ENCODE peak calls at places on chromosomes 6 and 20, in five cellular contexts. W is H1, Z is K562, T is HepG2, A is GM12878. X is an unnamed sample.

GRCh38 chr20:40750541-40750940 is 61.5 kb upstream of the MAFB start:
- DNase-seq in W (no peak), Z (no peak), T (no peak), A (no peak), X (no peak)

GRCh38 chr20:37223053-37223452 is 38.6 kb downstream of the GHRH start:
- DNase-seq in W (no peak), Z (peak), T (no peak), A (no peak), X (no peak)

GRCh38 chr6:37365791-37366190 is 12.0 kb downstream of the RNF8 start:
- DNase-seq in W (no peak), Z (peak), T (peak), A (no peak), X (no peak)

GRCh38 chr6:75852721-75853120 is 103.7 kb downstream of the MYO6 start:
- DNase-seq in W (no peak), Z (peak), T (no peak), A (no peak), X (no peak)

GRCh38 chr6:23980965-23981364 is 145.1 kb upstream of the NRSN1 start:
- DNase-seq in W (no peak), Z (no peak), T (no peak), A (no peak), X (no peak)

GRCh38 chr6:54716869-54717268 is 129.7 kb upstream of the FAM83B start:
- DNase-seq in W (no peak), Z (no peak), T (no peak), A (no peak), X (no peak)

GRCh38 chr20:33317424-33318095 is 34.5 kb downstream of the BPIFB1 start:
- DNase-seq in W (no peak), Z (no peak), T (no peak), A (no peak), X (no peak)

GRCh38 chr6:160222491-160222890 is 36.1 kb downstream of the SLC22A2 start:
- DNase-seq in W (no peak), Z (no peak), T (no peak), A (no peak), X (no peak)

GRCh38 chr6:145714731-145715130 is 20.6 kb downstream of the EPM2A start:
- DNase-seq in W (no peak), Z (no peak), T (no peak), A (no peak), X (no peak)

GRCh38 chr6:162273986-162274385 is 453.6 kb downstream of the PRKN start:
- DNase-seq in W (no peak), Z (no peak), T (no peak), A (no peak), X (no peak)

GRCh38 chr6:152184573-152185157 is 377.2 kb downstream of the ESR1 start:
- DNase-seq in W (no peak), Z (no peak), T (no peak), A (no peak), X (no peak)

GRCh38 chr6:157025459-157025858 is 248.3 kb downstream of the ARID1B start:
- DNase-seq in W (no peak), Z (no peak), T (peak), A (no peak), X (no peak)

GRCh38 chr20:6178537-6178936 is 55.7 kb upstream of the FERMT1 start:
- DNase-seq in W (no peak), Z (peak), T (peak), A (no peak), X (peak)

GRCh38 chr6:145875496-145876244 is 61.1 kb upstream of the FBXO30 start:
- DNase-seq in W (no peak), Z (no peak), T (no peak), A (no peak), X (no peak)

GRCh38 chr6:141667580-141668309 is 465.0 kb upstream of the GJE1 start:
- DNase-seq in W (no peak), Z (no peak), T (no peak), A (no peak), X (no peak)

GRCh38 chr20:38303908-38304379 is at the start of gene BPI:
- DNase-seq in W (no peak), Z (peak), T (no peak), A (no peak), X (no peak)

GRCh38 chr6:15148356-15149058 is 97.4 kb upstream of the JARID2 start:
- DNase-seq in W (no peak), Z (no peak), T (peak), A (no peak), X (no peak)

GRCh38 chr20:47205577-47206123 is 150.8 kb downstream of the ZMYND8 start:
- DNase-seq in W (no peak), Z (peak), T (peak), A (peak), X (peak)

GRCh38 chr6:154543638-154544037 is 33.2 kb upstream of the CNKSR3 start:
- DNase-seq in W (no peak), Z (no peak), T (no peak), A (no peak), X (no peak)

GRCh38 chr6:55131616-55132015 is 42.7 kb upstream of the HCRTR2 start:
- DNase-seq in W (no peak), Z (no peak), T (no peak), A (no peak), X (no peak)

GRCh38 chr6:122124908-122125307 is 274.5 kb upstream of the HSF2 start:
- DNase-seq in W (no peak), Z (no peak), T (no peak), A (no peak), X (no peak)

GRCh38 chr6:100880149-100880900 is 804 bp downstream of the ASCC3 start:
- DNase-seq in W (no peak), Z (no peak), T (peak), A (no peak), X (no peak)

GRCh38 chr20:36237477-36237876 is 1.2 kb downstream of the AAR2 start:
- DNase-seq in W (no peak), Z (no peak), T (no peak), A (no peak), X (no peak)

GRCh38 chr6:133314951-133315350 is 73.8 kb downstream of the EYA4 start:
- DNase-seq in W (no peak), Z (no peak), T (no peak), A (no peak), X (no peak)

GRCh38 chr20:3887870-3888614 is 1.1 kb upstream of the PANK2 start:
- DNase-seq in W (no peak), Z (no peak), T (no peak), A (no peak), X (peak)

GRCh38 chr6:402901-403658 is 11.5 kb downstream of the IRF4 start:
- DNase-seq in W (no peak), Z (no peak), T (no peak), A (no peak), X (no peak)

GRCh38 chr20:19750207-19750606 is 7.9 kb upstream of the RIN2 start:
- DNase-seq in W (no peak), Z (no peak), T (no peak), A (no peak), X (no peak)

GRCh38 chr6:163291622-163292021 is 122.9 kb upstream of the QKI start:
- DNase-seq in W (no peak), Z (no peak), T (no peak), A (no peak), X (no peak)

GRCh38 chr20:63210011-63210605 is 5.8 kb downstream of the YTHDF1 start:
- DNase-seq in W (no peak), Z (no peak), T (no peak), A (no peak), X (no peak)

GRCh38 chr20:35506872-35507638 is 22.4 kb downstream of the C20orf173 start:
- DNase-seq in W (no peak), Z (no peak), T (no peak), A (no peak), X (no peak)

GRCh38 chr6:84762941-84763396 is 1.4 kb downstream of the TBX18 start:
- DNase-seq in W (no peak), Z (peak), T (no peak), A (no peak), X (no peak)

GRCh38 chr6:90343581-90343980 is 46.9 kb upstream of the BACH2 start:
- DNase-seq in W (no peak), Z (peak), T (no peak), A (no peak), X (peak)

GRCh38 chr6:93580441-93580840 is 161.1 kb upstream of the EPHA7 start:
- DNase-seq in W (no peak), Z (no peak), T (no peak), A (no peak), X (no peak)

GRCh38 chr20:59643616-59644061 is 39.3 kb downstream of the PHACTR3 start:
- DNase-seq in W (no peak), Z (no peak), T (no peak), A (no peak), X (no peak)

GRCh38 chr6:123925360-123925759 is 121.7 kb downstream of the NKAIN2 start:
- DNase-seq in W (no peak), Z (no peak), T (no peak), A (peak), X (no peak)

GRCh38 chr6:11356404-11357155 is 124.1 kb upstream of the NEDD9 start:
- DNase-seq in W (no peak), Z (no peak), T (no peak), A (no peak), X (no peak)

GRCh38 chr20:47922280-47922675 is 137.0 kb upstream of the SULF2 start:
- DNase-seq in W (no peak), Z (no peak), T (peak), A (no peak), X (no peak)

GRCh38 chr6:98579089-98579488 is 255.3 kb upstream of the POU3F2 start:
- DNase-seq in W (no peak), Z (no peak), T (no peak), A (no peak), X (no peak)

GRCh38 chr6:20403080-20403765 is 1.5 kb downstream of the E2F3 start:
- DNase-seq in W (peak), Z (peak), T (peak), A (peak), X (peak)
- TF ChIP-seq POLR2A in W (peak), Z (peak), T (peak), A (peak), X (no peak)

GRCh38 chr6:2873643-2874042 is 29.5 kb downstream of the SERPINB9 start:
- DNase-seq in W (no peak), Z (no peak), T (no peak), A (no peak), X (no peak)

GRCh38 chr6:2875840-2876207 is 27.3 kb downstream of the SERPINB9 start:
- DNase-seq in W (no peak), Z (no peak), T (no peak), A (no peak), X (no peak)

GRCh38 chr6:2877960-2878359 is 25.1 kb downstream of the SERPINB9 start:
- DNase-seq in W (no peak), Z (no peak), T (no peak), A (no peak), X (no peak)

GRCh38 chr6:2877057-2877882 is 25.8 kb downstream of the SERPINB9 start:
- DNase-seq in W (no peak), Z (no peak), T (peak), A (no peak), X (no peak)

GRCh38 chr6:2876210-2877056 is 26.7 kb downstream of the SERPINB9 start:
- DNase-seq in W (no peak), Z (no peak), T (peak), A (no peak), X (peak)
- TF ChIP-seq ATF3 in W (no peak), Z (no peak), T (peak), A (no peak), X (no peak)

DNA sequence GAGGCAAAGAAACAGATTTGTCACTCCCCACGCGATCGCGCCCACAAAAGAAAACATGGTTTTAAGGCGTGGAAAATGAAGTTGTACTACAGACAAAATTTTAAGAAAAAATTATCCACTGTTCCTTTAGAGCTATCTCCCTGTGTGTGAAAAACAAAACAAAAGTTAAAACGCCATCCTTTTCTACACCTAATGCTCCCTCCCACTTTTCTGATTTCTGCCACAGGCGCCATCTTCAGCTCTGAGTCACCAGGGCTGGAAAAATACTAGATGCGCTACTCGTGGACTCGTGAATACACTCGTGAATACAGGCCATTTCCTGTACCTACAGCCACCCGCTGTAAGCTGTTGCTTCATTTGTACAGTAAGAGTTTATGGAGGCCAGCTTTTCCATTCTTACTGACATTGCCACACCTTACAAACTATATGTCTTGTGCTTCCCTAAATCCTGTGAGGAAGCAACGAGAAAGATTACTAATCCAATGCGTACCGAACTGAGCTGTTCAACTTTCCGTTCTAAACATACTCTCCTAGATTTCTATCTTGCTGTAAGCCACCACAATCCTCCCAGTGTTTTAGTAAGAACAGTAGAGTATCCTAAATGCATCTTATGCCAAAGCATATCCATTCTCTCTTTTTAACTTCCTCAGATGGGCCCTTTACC is 770 bp upstream of the AHI1 start:
- DNase-seq in W (no peak), Z (peak), T (peak), A (no peak), X (peak)
- TF ChIP-seq POLR2A in W (no peak), Z (peak), T (peak), A (no peak), X (peak)

DNA sequence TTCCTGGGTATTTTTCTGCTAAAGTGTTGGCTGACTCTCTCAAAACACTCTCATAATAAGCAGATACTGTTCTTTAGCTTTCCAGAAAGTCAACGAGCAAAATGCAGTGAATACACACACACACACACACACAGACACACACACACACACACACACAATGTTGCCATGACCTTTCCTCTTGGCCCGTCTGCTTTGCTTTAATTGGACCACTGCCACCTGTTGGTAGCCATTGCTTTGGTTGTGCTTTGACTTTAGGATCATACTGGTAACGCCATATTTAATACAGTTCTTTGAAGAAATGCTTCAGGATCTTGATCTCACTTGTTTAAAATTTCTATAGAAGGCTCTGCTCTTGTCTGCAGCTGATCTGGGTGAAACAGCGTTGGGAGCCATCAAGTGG is 4.4 kb downstream of the FIG4 start:
- DNase-seq in W (no peak), Z (peak), T (peak), A (no peak), X (no peak)
- TF ChIP-seq ATF3 in W (no peak), Z (no peak), T (no peak), A (no peak), X (no peak)

GRCh38 chr6:135212020-135212806 is 31.1 kb downstream of the MYB start:
- DNase-seq in W (no peak), Z (no peak), T (no peak), A (no peak), X (no peak)
- TF ChIP-seq POLR2A in W (no peak), Z (no peak), T (no peak), A (no peak), X (no peak)

GRCh38 chr6:18997375-18997826 is 610.3 kb downstream of the RNF144B start:
- DNase-seq in W (no peak), Z (peak), T (peak), A (no peak), X (peak)
- TF ChIP-seq ATF3 in W (no peak), Z (no peak), T (no peak), A (no peak), X (no peak)

GRCh38 chr6:41720783-41721182 is 14.6 kb downstream of the TFEB start:
- DNase-seq in W (no peak), Z (no peak), T (no peak), A (no peak), X (no peak)

GRCh38 chr6:41721396-41721795 is 14.0 kb downstream of the TFEB start:
- DNase-seq in W (no peak), Z (no peak), T (no peak), A (no peak), X (no peak)

GRCh38 chr6:41724638-41725501 is 10.5 kb downstream of the TFEB start:
- DNase-seq in W (no peak), Z (no peak), T (no peak), A (no peak), X (no peak)

GRCh38 chr6:41723936-41724637 is 11.3 kb downstream of the TFEB start:
- DNase-seq in W (no peak), Z (no peak), T (no peak), A (no peak), X (no peak)

DNA sequence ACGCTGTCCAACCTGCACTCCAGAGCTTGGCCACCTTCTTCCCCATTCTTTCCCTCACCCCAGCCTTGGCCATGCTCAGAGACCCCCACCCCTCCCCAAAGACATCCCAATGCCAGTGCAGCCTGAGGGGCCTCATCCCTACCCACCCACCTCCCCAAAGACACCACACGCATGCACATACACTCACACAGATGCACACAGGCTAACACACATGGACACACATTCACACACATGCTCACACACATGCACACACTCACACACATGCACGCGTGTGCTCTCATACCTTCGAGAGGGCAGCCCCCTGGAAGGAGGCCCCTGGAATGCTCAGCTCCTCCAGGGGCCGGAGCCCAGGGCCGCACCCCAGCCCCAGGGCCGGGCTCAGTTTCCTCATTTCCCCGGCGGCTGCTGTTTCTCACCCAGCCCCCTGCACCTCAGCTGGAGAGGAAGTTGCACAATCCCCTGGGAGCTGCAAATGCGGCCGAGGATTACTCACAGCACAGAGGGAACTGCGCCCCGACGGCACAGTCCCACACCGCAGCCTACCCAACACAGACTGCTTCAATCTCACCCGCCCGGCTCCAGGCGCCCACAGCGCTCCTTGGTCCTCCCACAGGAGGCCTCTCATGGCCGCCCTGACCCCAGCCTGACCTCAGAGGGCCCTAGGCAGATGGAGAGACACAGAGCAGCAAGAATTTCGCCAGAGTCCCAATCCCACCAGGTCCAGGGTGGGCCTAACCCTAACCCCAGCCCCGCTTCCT is 12.1 kb downstream of the TFEB start:
- DNase-seq in W (no peak), Z (peak), T (peak), A (no peak), X (no peak)
- TF ChIP-seq POLR2A in W (no peak), Z (no peak), T (no peak), A (peak), X (no peak)

DNA sequence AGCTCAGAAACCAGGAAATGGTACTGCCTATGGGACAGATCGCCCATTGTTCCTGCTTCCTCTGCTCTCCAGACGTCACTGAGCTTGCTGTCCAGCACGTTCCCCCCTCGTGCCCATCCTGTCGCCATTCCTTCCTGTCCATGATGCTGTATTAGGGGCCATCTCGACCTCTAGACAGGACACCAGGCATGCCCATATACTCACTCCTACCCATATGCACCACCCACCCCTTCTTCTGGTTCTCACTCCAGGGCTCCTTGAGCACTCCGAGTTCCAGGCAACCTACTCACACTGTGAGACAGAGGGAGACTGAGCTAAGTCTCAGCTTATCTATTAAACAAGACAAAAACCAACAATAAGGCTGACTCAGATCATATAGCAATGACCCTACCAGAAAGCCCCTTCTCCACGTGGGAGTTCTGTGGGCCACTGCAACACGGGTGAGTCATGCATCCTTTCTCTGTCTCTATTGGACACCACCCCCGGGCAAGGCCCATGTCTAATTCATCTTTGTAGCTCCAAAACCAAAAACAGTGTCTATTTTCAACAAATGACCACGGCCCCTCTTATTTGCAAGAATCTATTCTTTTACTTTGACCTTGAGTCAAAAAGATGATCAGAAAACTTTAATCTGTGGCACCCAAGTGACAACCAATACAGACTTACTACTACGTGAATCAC is 65.7 kb downstream of the PSMG4 start:
- DNase-seq in W (no peak), Z (peak), T (peak), A (peak), X (no peak)
- TF ChIP-seq ATF3 in W (no peak), Z (peak), T (no peak), A (no peak), X (no peak)